ENCODE peak calls at places on chromosomes 5 and 9, in seven cellular contexts. F is IMR-90, A is DMS 273 treated with DMSO at 0.1 percent for 48 hours, U is cardiac muscle cell, H is lung, E is GM23248, N is DMS153. B is an unnamed sample.

GRCh38 chr5:172707285-172708182 is 63.5 kb downstream of the DUSP1 start:
- DNase-seq in H (no peak), A (peak), F (peak), E (peak), U (peak), N (peak), B (no peak)

GRCh38 chr9:103397868-103398600 is 402.9 kb downstream of the CYLC2 start:
- DNase-seq in H (peak), N (peak), A (no peak), U (peak), E (peak), F (no peak), B (no peak)

GRCh38 chr5:69492391-69493234 is at the start of gene OCLN:
- DNase-seq in H (peak), A (no peak), F (no peak), U (peak), E (peak), N (peak), B (no peak)

GRCh38 chr5:151236888-151237287 is 13.0 kb upstream of the CCDC69 start:
- DNase-seq in U (no peak), N (no peak), F (no peak), E (no peak), H (no peak), A (no peak), B (no peak)

GRCh38 chr5:150517272-150518152 is 9.6 kb downstream of the NDST1 start:
- DNase-seq in N (peak), H (peak), A (no peak), F (peak), U (no peak), E (peak), B (no peak)

GRCh38 chr5:78264600-78264999 is 29.9 kb downstream of the AP3B1 start:
- DNase-seq in N (no peak), F (no peak), U (no peak), E (no peak), H (no peak), A (no peak), B (no peak)

GRCh38 chr9:117768740-117769400 is 64.7 kb downstream of the TLR4 start:
- DNase-seq in H (no peak), F (no peak), A (no peak), U (no peak), N (no peak), E (peak), B (no peak)

GRCh38 chr5:139757727-139758509 is 37.7 kb upstream of the PSD2 start:
- DNase-seq in N (no peak), U (no peak), E (no peak), H (no peak), A (no peak), F (no peak), B (no peak)

GRCh38 chr9:131707677-131708612 is 31.9 kb downstream of the RAPGEF1 start:
- DNase-seq in E (peak), H (no peak), N (peak), U (peak), A (no peak), F (peak), B (no peak)